ENCODE peak calls at places on chromosomes 7 and 10, in nine cellular contexts. A is naive thymus-derived CD8-positive, alpha-beta T cell; Q is heart right ventricle; B is BJ; Z is stimulated activated CD4-positive, alpha-beta T cell treated with anti-CD3 and anti-CD28 coated beads, Interleukin-1b, Interleukin-23, amount 100 ng/mL, for 1 hour; L is stimulated activated CD8-positive, alpha-beta memory T cell treated with anti-CD3 and anti-CD28 coated beads, Interleukin-2, amount 100 ng/mL, for 48 hours; Y is colonic mucosa; X is NCI-H2107; E is neural crest cell. K is an unnamed sample.

GRCh38 chr7:325051-325798 is 35.3 kb downstream of the FOXL3 start:
- DNase-seq in Z (no peak), E (no peak), L (no peak), A (no peak), Q (no peak), X (no peak), B (no peak), Y (no peak), K (no peak)

GRCh38 chr10:121961456-121961855 is 13.6 kb downstream of the NSMCE4A start:
- DNase-seq in X (no peak), A (no peak), L (no peak), B (no peak), Y (no peak), Q (no peak), Z (no peak), E (no peak), K (no peak)

GRCh38 chr7:155327590-155328320 is 30.1 kb downstream of the INSIG1 start:
- DNase-seq in L (no peak), E (no peak), X (no peak), B (no peak), A (no peak), Q (no peak), Z (no peak), Y (no peak), K (no peak)

GRCh38 chr7:38311329-38311937 is 38.0 kb upstream of the TARP start:
- DNase-seq in A (no peak), E (no peak), L (no peak), X (peak), Q (peak), Z (no peak), B (no peak), Y (peak), K (no peak)

GRCh38 chr7:27173412-27174076 is 576 bp downstream of the HOXA10 start:
- DNase-seq in A (no peak), L (no peak), B (no peak), Z (no peak), X (no peak), Y (no peak), Q (no peak), E (no peak), K (peak)

GRCh38 chr7:106258789-106259188 is 26.0 kb downstream of the NAMPT start:
- DNase-seq in L (no peak), Q (no peak), Z (no peak), X (no peak), A (no peak), E (no peak), B (no peak), Y (no peak), K (no peak)

GRCh38 chr10:88032566-88032965 is 169.1 kb downstream of the PTEN start:
- DNase-seq in X (no peak), L (no peak), B (no peak), Q (no peak), Z (no peak), Y (no peak), A (no peak), E (no peak), K (no peak)

GRCh38 chr7:131235489-131236317 is 92.0 kb upstream of the MKLN1 start:
- DNase-seq in Z (peak), E (no peak), Q (no peak), A (peak), X (no peak), L (peak), Y (no peak), B (peak), K (no peak)

GRCh38 chr10:96641396-96641795 is 54.6 kb upstream of the TM9SF3 start:
- DNase-seq in E (no peak), Q (no peak), Y (no peak), L (no peak), Z (no peak), B (no peak), X (no peak), A (no peak), K (no peak)

GRCh38 chr10:69789164-69789576 is 12.5 kb upstream of the COL13A1 start:
- DNase-seq in X (no peak), B (no peak), A (no peak), Q (no peak), L (no peak), Y (no peak), Z (no peak), E (peak), K (no peak)

GRCh38 chr7:1946461-1947450 is 276.7 kb downstream of the ELFN1 start:
- DNase-seq in Q (peak), X (no peak), E (no peak), Z (no peak), B (no peak), Y (no peak), A (no peak), L (no peak), K (no peak)

GRCh38 chr7:98196706-98197605 is 14.3 kb upstream of the BHLHA15 start:
- DNase-seq in B (no peak), Y (no peak), X (no peak), Q (no peak), Z (no peak), A (no peak), E (no peak), L (no peak), K (no peak)

GRCh38 chr10:98030093-98030821 is at the start of gene CRTAC1:
- DNase-seq in Q (peak), Y (peak), B (no peak), E (peak), A (no peak), Z (no peak), L (no peak), X (peak), K (peak)

GRCh38 chr7:151895695-151896485 is 19.0 kb upstream of the PRKAG2 start:
- DNase-seq in B (no peak), L (no peak), Q (no peak), X (no peak), E (no peak), Z (no peak), Y (peak), A (no peak), K (no peak)

GRCh38 chr10:104331208-104331838 is 6.9 kb downstream of the ITPRIP start:
- DNase-seq in Y (no peak), E (no peak), Q (no peak), Z (no peak), B (no peak), A (no peak), X (no peak), L (no peak), K (no peak)

GRCh38 chr10:100993986-100994708 is 5.5 kb upstream of the LZTS2 start:
- DNase-seq in Q (no peak), Y (no peak), L (no peak), A (no peak), X (no peak), E (peak), Z (no peak), B (no peak), K (no peak)

GRCh38 chr7:99308461-99309074 is 17.1 kb upstream of the ARPC1A start:
- DNase-seq in B (no peak), Y (no peak), A (no peak), E (no peak), L (peak), Z (no peak), X (no peak), Q (no peak), K (no peak)

GRCh38 chr7:46208635-46209525 is 287.8 kb upstream of the IGFBP3 start:
- DNase-seq in E (no peak), A (no peak), Y (no peak), B (no peak), X (no peak), Z (no peak), L (no peak), Q (no peak), K (no peak)

GRCh38 chr10:89555688-89556445 is 20.5 kb upstream of the SLC16A12 start:
- DNase-seq in L (no peak), A (no peak), Q (no peak), Z (no peak), X (no peak), B (no peak), Y (no peak), E (no peak), K (no peak)

GRCh38 chr7:81004098-81004497 is 85.2 kb upstream of the SEMA3C start:
- DNase-seq in L (no peak), B (no peak), E (no peak), Y (no peak), A (no peak), Z (no peak), X (no peak), Q (no peak), K (no peak)

GRCh38 chr10:125060486-125060850 is 99.9 kb downstream of the CTBP2 start:
- DNase-seq in B (no peak), E (no peak), X (no peak), Z (no peak), Q (no peak), A (no peak), Y (no peak), L (no peak), K (no peak)

GRCh38 chr10:117750616-117751015 is 208.1 kb downstream of the EMX2 start:
- DNase-seq in Y (no peak), Q (no peak), B (no peak), Z (no peak), L (no peak), E (no peak), X (no peak), A (no peak), K (no peak)

GRCh38 chr10:73814896-73815718 is 3.7 kb upstream of the NDST2 start:
- DNase-seq in X (no peak), L (no peak), A (no peak), Y (no peak), B (no peak), E (no peak), Z (no peak), Q (no peak), K (no peak)

GRCh38 chr7:21253740-21254687 is 173.9 kb upstream of the SP4 start:
- DNase-seq in A (peak), E (peak), Y (peak), X (peak), Q (no peak), L (peak), Z (peak), B (no peak), K (peak)

GRCh38 chr7:6640246-6640721 is 3.2 kb downstream of the ZNF316 start:
- DNase-seq in Y (peak), B (peak), Z (no peak), E (no peak), Q (no peak), A (no peak), X (no peak), L (no peak), K (no peak)

GRCh38 chr7:79176859-79177477 is 276.5 kb downstream of the MAGI2 start:
- DNase-seq in A (no peak), B (no peak), Q (no peak), Y (no peak), E (no peak), Z (no peak), X (no peak), L (no peak), K (peak)

GRCh38 chr7:100546129-100546867 is 7.3 kb downstream of the AGFG2 start:
- DNase-seq in Y (peak), X (no peak), B (no peak), A (no peak), L (no peak), Q (no peak), Z (no peak), E (no peak), K (no peak)

GRCh38 chr7:130970696-130971095 is 236.7 kb upstream of the KLF14 start:
- DNase-seq in B (no peak), Q (no peak), Y (no peak), L (no peak), X (no peak), E (no peak), A (no peak), Z (no peak), K (no peak)

GRCh38 chr7:19508124-19508523 is 200.7 kb downstream of the POLR1F start:
- DNase-seq in E (no peak), X (no peak), L (no peak), A (no peak), Z (no peak), B (no peak), Q (no peak), Y (no peak), K (no peak)

GRCh38 chr7:56493196-56493595 is 377.0 kb upstream of the NUPR2 start:
- DNase-seq in B (no peak), Z (no peak), X (no peak), L (no peak), A (no peak), E (no peak), Y (no peak), Q (no peak), K (no peak)